ENCODE peak calls at places on chromosome 18, in six cellular contexts. H is astrocyte of the spinal cord, G is neural crest cell, P is colonic mucosa, N is OCI-LY7, Q is Caco-2. M is an unnamed sample.

GRCh38 chr18:77127769-77128671 is 4.6 kb downstream of the MBP start:
- DNase-seq in H (peak; percentile 94), G (no peak), P (peak; percentile 81), N (peak; percentile 66), Q (no peak), M (no peak)

GRCh38 chr18:42929857-42930256 is 185.6 kb downstream of the RIT2 start:
- DNase-seq in H (peak; percentile 33), G (no peak), P (no peak), N (no peak), Q (no peak), M (no peak)

GRCh38 chr18:78711316-78711715 is 268.3 kb upstream of the SALL3 start:
- DNase-seq in H (no peak), G (no peak), P (no peak), N (no peak), Q (no peak), M (no peak)

GRCh38 chr18:38330573-38330972 is 765.0 kb upstream of the CELF4 start:
- DNase-seq in H (no peak), G (no peak), P (no peak), N (no peak), Q (no peak), M (no peak)

GRCh38 chr18:21260621-21261020 is 18.6 kb downstream of the GREB1L start:
- DNase-seq in H (no peak), G (no peak), P (no peak), N (no peak), Q (no peak), M (no peak)

GRCh38 chr18:31819106-31819924 is 58.6 kb upstream of the SLC25A52 start:
- DNase-seq in H (peak; percentile 53), G (no peak), P (peak; percentile 19), N (peak; percentile 50), Q (no peak), M (no peak)

GRCh38 chr18:13471971-13472628 is 253.5 kb downstream of the LDLRAD4 start:
- DNase-seq in H (no peak), G (peak; percentile 46), P (no peak), N (no peak), Q (no peak), M (no peak)

GRCh38 chr18:43875496-43875895 is 598.2 kb upstream of the SYT4 start:
- DNase-seq in H (no peak), G (no peak), P (no peak), N (no peak), Q (no peak), M (no peak)

GRCh38 chr18:41490861-41491260 is 464.2 kb upstream of the PIK3C3 start:
- DNase-seq in H (no peak), G (no peak), P (no peak), N (no peak), Q (no peak), M (no peak)

GRCh38 chr18:13438507-13439056 is 220.0 kb downstream of the LDLRAD4 start:
- DNase-seq in H (no peak), G (no peak), P (no peak), N (peak; percentile 5), Q (no peak), M (no peak)

GRCh38 chr18:36675076-36675475 is 153.7 kb downstream of the TPGS2 start:
- DNase-seq in H (no peak), G (no peak), P (no peak), N (no peak), Q (no peak), M (no peak)

GRCh38 chr18:37305084-37305483 is 260.5 kb downstream of the CELF4 start:
- DNase-seq in H (no peak), G (no peak), P (no peak), N (no peak), Q (no peak), M (no peak)

GRCh38 chr18:49839012-49839411 is 25.7 kb upstream of the ACAA2 start:
- DNase-seq in H (peak; percentile 70), G (no peak), P (no peak), N (no peak), Q (no peak), M (no peak)

GRCh38 chr18:56559044-56559443 is 79.3 kb downstream of the TXNL1 start:
- DNase-seq in H (no peak), G (no peak), P (no peak), N (no peak), Q (no peak), M (no peak)

GRCh38 chr18:77001041-77001440 is 131.5 kb downstream of the MBP start:
- DNase-seq in H (no peak), G (no peak), P (no peak), N (no peak), Q (no peak), M (no peak)

GRCh38 chr18:76823574-76823973 is 1.2 kb downstream of the ZNF236 start:
- DNase-seq in H (peak; percentile 23), G (peak; percentile 29), P (peak; percentile 37), N (peak; percentile 53), Q (no peak), M (peak; percentile 26)

GRCh38 chr18:48860276-48861180 is 90.2 kb downstream of the SMAD7 start:
- DNase-seq in H (peak; percentile 49), G (no peak), P (no peak), N (no peak), Q (no peak), M (no peak)

GRCh38 chr18:28065031-28065792 is 111.7 kb downstream of the CDH2 start:
- DNase-seq in H (peak; percentile 92), G (no peak), P (no peak), N (no peak), Q (no peak), M (no peak)

GRCh38 chr18:43396266-43396665 is 119.0 kb upstream of the SYT4 start:
- DNase-seq in H (peak; percentile 37), G (no peak), P (no peak), N (no peak), Q (no peak), M (no peak)

GRCh38 chr18:64017870-64018269 is 48.0 kb downstream of the SERPINB8 start:
- DNase-seq in H (peak; percentile 27), G (no peak), P (no peak), N (peak; percentile 7), Q (no peak), M (no peak)

GRCh38 chr18:57231846-57232245 is 85.0 kb downstream of the BOD1L2 start:
- DNase-seq in H (no peak), G (no peak), P (no peak), N (no peak), Q (no peak), M (no peak)

GRCh38 chr18:79386547-79386946 is 9.2 kb upstream of the NFATC1 start:
- DNase-seq in H (no peak), G (no peak), P (no peak), N (no peak), Q (no peak), M (no peak)

GRCh38 chr18:61261870-61262269 is 71.4 kb upstream of the CDH20 start:
- DNase-seq in H (no peak), G (no peak), P (no peak), N (no peak), Q (no peak), M (no peak)

GRCh38 chr18:37184209-37184868 is 355.4 kb downstream of the KIAA1328 start:
- DNase-seq in H (no peak), G (no peak), P (no peak), N (no peak), Q (no peak), M (no peak)

GRCh38 chr18:34867520-34867919 is 157.4 kb downstream of the DTNA start:
- DNase-seq in H (no peak), G (peak; percentile 10), P (no peak), N (peak; percentile 10), Q (no peak), M (no peak)

GRCh38 chr18:3498705-3499451 is 48.9 kb downstream of the TGIF1 start:
- DNase-seq in H (peak; percentile 43), G (peak; percentile 53), P (peak; percentile 21), N (peak; percentile 70), Q (peak; percentile 52), M (peak; percentile 36)

GRCh38 chr18:28185121-28185520 is 8.2 kb upstream of the CDH2 start:
- DNase-seq in H (no peak), G (no peak), P (no peak), N (no peak), Q (no peak), M (no peak)

GRCh38 chr18:8507361-8507760 is 101.9 kb upstream of the RAB12 start:
- DNase-seq in H (no peak), G (peak; percentile 8), P (no peak), N (peak; percentile 14), Q (no peak), M (no peak)
- TF ChIP-seq CTCF in H (peak; percentile 45), G (peak; percentile 48), P (no peak), N (peak; percentile 76), Q (no peak), M (peak; percentile 50)

GRCh38 chr18:55517055-55517454 is 70.9 kb downstream of the TCF4 start:
- DNase-seq in H (no peak), G (no peak), P (no peak), N (no peak), Q (no peak), M (no peak)
- TF ChIP-seq CTCF in H (no peak), G (no peak), P (no peak), N (no peak), Q (no peak), M (no peak)

DNA sequence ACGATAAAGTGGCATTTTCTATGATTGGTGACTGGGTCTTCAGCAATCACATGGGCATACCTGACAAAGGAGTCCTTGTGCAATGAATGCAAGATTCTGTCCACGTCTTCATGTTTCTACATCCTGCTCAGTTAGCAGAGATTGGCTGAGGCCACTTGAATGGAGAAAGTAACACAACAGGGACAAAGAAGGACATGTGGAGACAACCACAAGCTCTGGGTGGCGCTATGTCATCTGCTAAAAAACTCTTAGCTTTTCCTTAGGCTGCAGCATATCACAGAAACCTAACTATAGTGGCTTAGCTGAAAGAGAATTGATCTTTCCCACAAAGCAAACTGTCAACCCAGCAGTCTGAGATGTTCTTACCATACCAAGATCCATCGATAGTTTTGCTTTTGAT is 1109.7 kb downstream of the SOCS6 start:
- DNase-seq in H (peak; percentile 17), G (peak; percentile 9), P (no peak), N (no peak), Q (no peak), M (peak; percentile 30)
- TF ChIP-seq CTCF in H (peak; percentile 31), G (peak; percentile 45), P (no peak), N (no peak), Q (no peak), M (peak; percentile 74)

DNA sequence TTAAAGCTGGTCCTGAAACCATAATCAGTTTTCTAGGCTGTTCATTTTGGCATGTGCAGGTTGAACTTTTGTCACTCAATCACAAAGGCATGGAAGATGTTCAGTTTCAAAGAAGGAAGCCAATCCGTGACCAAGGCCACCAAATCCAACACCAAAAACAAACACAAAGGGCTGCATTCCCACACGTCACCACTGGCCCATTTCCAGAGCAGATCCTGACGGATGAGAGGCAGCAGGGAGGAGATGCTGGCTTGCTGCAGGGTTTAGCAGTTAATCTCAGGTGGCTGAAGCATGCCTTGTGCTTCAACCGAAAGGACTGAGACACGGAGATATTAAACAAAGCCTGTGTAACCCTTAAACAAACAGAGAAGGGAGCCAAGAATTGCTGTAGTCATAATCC is 191.9 kb upstream of the CTAGE1 start:
- DNase-seq in H (peak; percentile 29), G (no peak), P (peak; percentile 57), N (no peak), Q (no peak), M (no peak)
- TF ChIP-seq CTCF in H (no peak), G (peak; percentile 31), P (no peak), N (no peak), Q (no peak), M (no peak)

DNA sequence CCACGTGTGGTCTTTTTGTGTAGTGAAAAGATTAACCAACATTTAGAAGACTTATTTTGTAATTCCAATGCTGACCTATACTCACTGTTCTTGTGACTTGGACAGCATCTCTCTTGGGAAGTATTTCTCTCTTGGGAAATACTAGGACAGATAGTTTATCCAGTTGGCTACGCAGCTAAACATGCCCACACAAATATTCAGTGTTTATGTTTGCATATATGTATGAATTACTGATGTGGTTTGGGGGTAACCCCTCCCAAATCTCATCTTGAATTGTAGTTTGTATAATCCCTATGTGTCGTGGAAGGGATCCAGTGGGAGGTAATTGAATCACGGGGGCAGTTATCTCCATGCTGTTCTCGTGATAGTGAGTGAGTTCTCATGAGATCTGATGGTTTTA is 2062.3 kb upstream of the CELF4 start:
- DNase-seq in H (no peak), G (no peak), P (no peak), N (no peak), Q (no peak), M (no peak)
- TF ChIP-seq CTCF in H (no peak), G (no peak), P (no peak), N (no peak), Q (no peak), M (no peak)